ENCODE peak calls at places on chromosomes 3 and 15, in eight cellular contexts. One of them, this sample, is unnamed.

GRCh38 chr15:79970921-79971434 is at the start of gene BCL2A1:
- DNase-seq in MM.1S: no peak
- DNase-seq in GM12865: peak
- DNase-seq in brain microvascular endothelial cell: peak
- DNase-seq in GM23338: no peak
- DNase-seq in neural progenitor cell: no peak
- DNase-seq in psoas muscle: no peak
- DNase-seq in Calu3: no peak
- DNase-seq in this sample: no peak

GRCh38 chr15:82530606-82531379 is 9.5 kb downstream of the RPS17 start:
- DNase-seq in MM.1S: peak
- DNase-seq in GM12865: peak
- DNase-seq in brain microvascular endothelial cell: peak
- DNase-seq in GM23338: peak
- DNase-seq in neural progenitor cell: peak
- DNase-seq in psoas muscle: peak
- DNase-seq in Calu3: peak
- DNase-seq in this sample: peak

GRCh38 chr3:35413483-35413882 is 225.8 kb upstream of the ARPP21 start:
- DNase-seq in MM.1S: no peak
- DNase-seq in GM12865: no peak
- DNase-seq in brain microvascular endothelial cell: no peak
- DNase-seq in GM23338: no peak
- DNase-seq in neural progenitor cell: no peak
- DNase-seq in psoas muscle: no peak
- DNase-seq in Calu3: no peak
- DNase-seq in this sample: no peak

GRCh38 chr3:99248130-99248529 is 346.6 kb upstream of the DCBLD2 start:
- DNase-seq in MM.1S: no peak
- DNase-seq in GM12865: no peak
- DNase-seq in brain microvascular endothelial cell: no peak
- DNase-seq in GM23338: no peak
- DNase-seq in neural progenitor cell: no peak
- DNase-seq in psoas muscle: no peak
- DNase-seq in Calu3: no peak
- DNase-seq in this sample: no peak

GRCh38 chr3:69142090-69142489 is 19.7 kb upstream of the LMOD3 start:
- DNase-seq in MM.1S: no peak
- DNase-seq in GM12865: no peak
- DNase-seq in brain microvascular endothelial cell: peak
- DNase-seq in GM23338: no peak
- DNase-seq in neural progenitor cell: no peak
- DNase-seq in psoas muscle: no peak
- DNase-seq in Calu3: no peak
- DNase-seq in this sample: no peak

GRCh38 chr3:127008236-127008635 is 25.3 kb downstream of the PLXNA1 start:
- DNase-seq in MM.1S: no peak
- DNase-seq in GM12865: no peak
- DNase-seq in brain microvascular endothelial cell: no peak
- DNase-seq in GM23338: no peak
- DNase-seq in neural progenitor cell: no peak
- DNase-seq in psoas muscle: no peak
- DNase-seq in Calu3: no peak
- DNase-seq in this sample: no peak

GRCh38 chr3:187947927-187948682 is 202.8 kb upstream of the BCL6 start:
- DNase-seq in MM.1S: no peak
- DNase-seq in GM12865: no peak
- DNase-seq in brain microvascular endothelial cell: no peak
- DNase-seq in GM23338: no peak
- DNase-seq in neural progenitor cell: no peak
- DNase-seq in psoas muscle: no peak
- DNase-seq in Calu3: no peak
- DNase-seq in this sample: no peak

GRCh38 chr3:39907981-39908380 is 98.6 kb downstream of the MYRIP start:
- DNase-seq in MM.1S: no peak
- DNase-seq in GM12865: no peak
- DNase-seq in brain microvascular endothelial cell: no peak
- DNase-seq in GM23338: no peak
- DNase-seq in neural progenitor cell: no peak
- DNase-seq in psoas muscle: no peak
- DNase-seq in Calu3: peak
- DNase-seq in this sample: peak

GRCh38 chr15:39969871-39970270 is 36.0 kb downstream of the EIF2AK4 start:
- DNase-seq in MM.1S: no peak
- DNase-seq in GM12865: no peak
- DNase-seq in brain microvascular endothelial cell: peak
- DNase-seq in GM23338: no peak
- DNase-seq in neural progenitor cell: no peak
- DNase-seq in psoas muscle: peak
- DNase-seq in Calu3: peak
- DNase-seq in this sample: no peak

GRCh38 chr3:172630316-172630715 is 80.6 kb downstream of the NCEH1 start:
- DNase-seq in MM.1S: no peak
- DNase-seq in GM12865: no peak
- DNase-seq in brain microvascular endothelial cell: no peak
- DNase-seq in GM23338: no peak
- DNase-seq in neural progenitor cell: no peak
- DNase-seq in psoas muscle: no peak
- DNase-seq in Calu3: no peak
- DNase-seq in this sample: no peak

GRCh38 chr3:117995795-117996194 is 1038.9 kb downstream of the IGSF11 start:
- DNase-seq in MM.1S: no peak
- DNase-seq in GM12865: no peak
- DNase-seq in brain microvascular endothelial cell: no peak
- DNase-seq in GM23338: no peak
- DNase-seq in neural progenitor cell: no peak
- DNase-seq in psoas muscle: no peak
- DNase-seq in Calu3: no peak
- DNase-seq in this sample: no peak

GRCh38 chr15:38349251-38349650 is 96.6 kb downstream of the SPRED1 start:
- DNase-seq in MM.1S: no peak
- DNase-seq in GM12865: no peak
- DNase-seq in brain microvascular endothelial cell: peak
- DNase-seq in GM23338: no peak
- DNase-seq in neural progenitor cell: no peak
- DNase-seq in psoas muscle: no peak
- DNase-seq in Calu3: no peak
- DNase-seq in this sample: no peak

GRCh38 chr3:103786296-103786695 is 1351.5 kb downstream of the ZPLD1 start:
- DNase-seq in MM.1S: no peak
- DNase-seq in GM12865: no peak
- DNase-seq in brain microvascular endothelial cell: no peak
- DNase-seq in GM23338: no peak
- DNase-seq in neural progenitor cell: peak
- DNase-seq in psoas muscle: no peak
- DNase-seq in Calu3: no peak
- DNase-seq in this sample: peak

GRCh38 chr3:4396599-4396998 is 70.5 kb downstream of the SUMF1 start:
- DNase-seq in MM.1S: no peak
- DNase-seq in GM12865: no peak
- DNase-seq in brain microvascular endothelial cell: no peak
- DNase-seq in GM23338: no peak
- DNase-seq in neural progenitor cell: no peak
- DNase-seq in psoas muscle: no peak
- DNase-seq in Calu3: no peak
- DNase-seq in this sample: no peak

GRCh38 chr3:16523778-16524177 is 10.3 kb upstream of the RFTN1 start:
- DNase-seq in MM.1S: no peak
- DNase-seq in GM12865: no peak
- DNase-seq in brain microvascular endothelial cell: peak
- DNase-seq in GM23338: no peak
- DNase-seq in neural progenitor cell: no peak
- DNase-seq in psoas muscle: no peak
- DNase-seq in Calu3: no peak
- DNase-seq in this sample: no peak

GRCh38 chr3:139676634-139677197 is 1.1 kb downstream of the NMNAT3 start:
- DNase-seq in MM.1S: no peak
- DNase-seq in GM12865: no peak
- DNase-seq in brain microvascular endothelial cell: no peak
- DNase-seq in GM23338: no peak
- DNase-seq in neural progenitor cell: no peak
- DNase-seq in psoas muscle: no peak
- DNase-seq in Calu3: no peak
- DNase-seq in this sample: no peak

GRCh38 chr3:38826001-38826400 is 10.0 kb upstream of the SCN10A start:
- DNase-seq in MM.1S: no peak
- DNase-seq in GM12865: no peak
- DNase-seq in brain microvascular endothelial cell: no peak
- DNase-seq in GM23338: no peak
- DNase-seq in neural progenitor cell: no peak
- DNase-seq in psoas muscle: no peak
- DNase-seq in Calu3: no peak
- DNase-seq in this sample: no peak

GRCh38 chr3:71681224-71681668 is 44.0 kb downstream of the EIF4E3 start:
- DNase-seq in MM.1S: no peak
- DNase-seq in GM12865: peak
- DNase-seq in brain microvascular endothelial cell: peak
- DNase-seq in GM23338: peak
- DNase-seq in neural progenitor cell: peak
- DNase-seq in psoas muscle: peak
- DNase-seq in Calu3: no peak
- DNase-seq in this sample: peak

GRCh38 chr3:108887137-108887536 is 64.6 kb downstream of the TRAT1 start:
- DNase-seq in MM.1S: no peak
- DNase-seq in GM12865: no peak
- DNase-seq in brain microvascular endothelial cell: no peak
- DNase-seq in GM23338: no peak
- DNase-seq in neural progenitor cell: no peak
- DNase-seq in psoas muscle: no peak
- DNase-seq in Calu3: no peak
- DNase-seq in this sample: no peak

GRCh38 chr15:38547255-38547997 is 17.2 kb downstream of the RASGRP1 start:
- DNase-seq in MM.1S: no peak
- DNase-seq in GM12865: no peak
- DNase-seq in brain microvascular endothelial cell: peak
- DNase-seq in GM23338: no peak
- DNase-seq in neural progenitor cell: no peak
- DNase-seq in psoas muscle: no peak
- DNase-seq in Calu3: no peak
- DNase-seq in this sample: no peak

GRCh38 chr15:77031376-77032050 is 36.6 kb downstream of the PSTPIP1 start:
- DNase-seq in MM.1S: peak
- DNase-seq in GM12865: peak
- DNase-seq in brain microvascular endothelial cell: no peak
- DNase-seq in GM23338: no peak
- DNase-seq in neural progenitor cell: no peak
- DNase-seq in psoas muscle: no peak
- DNase-seq in Calu3: peak
- DNase-seq in this sample: no peak

GRCh38 chr3:154040283-154040682 is 80.9 kb upstream of the ARHGEF26 start:
- DNase-seq in MM.1S: peak
- DNase-seq in GM12865: peak
- DNase-seq in brain microvascular endothelial cell: peak
- DNase-seq in GM23338: no peak
- DNase-seq in neural progenitor cell: no peak
- DNase-seq in psoas muscle: no peak
- DNase-seq in Calu3: peak
- DNase-seq in this sample: no peak

GRCh38 chr15:48391950-48392349 is 60.7 kb downstream of the DUT start:
- DNase-seq in MM.1S: no peak
- DNase-seq in GM12865: no peak
- DNase-seq in brain microvascular endothelial cell: no peak
- DNase-seq in GM23338: no peak
- DNase-seq in neural progenitor cell: no peak
- DNase-seq in psoas muscle: no peak
- DNase-seq in Calu3: no peak
- DNase-seq in this sample: no peak

GRCh38 chr3:193086688-193087087 is 154.3 kb upstream of the PLAAT1 start:
- DNase-seq in MM.1S: no peak
- DNase-seq in GM12865: no peak
- DNase-seq in brain microvascular endothelial cell: no peak
- DNase-seq in GM23338: no peak
- DNase-seq in neural progenitor cell: no peak
- DNase-seq in psoas muscle: no peak
- DNase-seq in Calu3: peak
- DNase-seq in this sample: no peak

GRCh38 chr15:29107291-29107890 is 162.2 kb downstream of the NSMCE3 start:
- DNase-seq in MM.1S: no peak
- DNase-seq in GM12865: no peak
- DNase-seq in brain microvascular endothelial cell: no peak
- DNase-seq in GM23338: no peak
- DNase-seq in neural progenitor cell: no peak
- DNase-seq in psoas muscle: no peak
- DNase-seq in Calu3: no peak
- DNase-seq in this sample: no peak

DNA sequence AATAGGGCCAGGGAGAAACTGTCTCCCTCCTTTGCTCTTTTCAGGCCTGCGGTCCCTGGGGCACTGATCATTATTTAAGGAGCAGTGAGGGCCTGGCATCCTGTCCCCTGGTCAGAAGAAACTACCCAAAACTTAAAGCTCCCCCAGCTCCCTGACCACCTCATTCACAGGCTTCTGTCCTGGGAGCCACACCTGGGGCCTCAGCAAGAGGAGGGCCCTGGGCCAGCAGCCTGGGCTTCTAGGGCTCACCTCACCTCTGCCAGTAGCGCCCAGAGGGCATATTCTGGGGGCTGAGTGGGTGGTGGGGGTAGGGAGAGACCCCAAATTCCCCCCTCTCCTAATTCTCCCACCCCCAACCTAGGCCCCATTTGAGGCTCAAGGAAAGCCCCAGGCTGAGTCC is 4.7 kb upstream of the GRM2 start:
- DNase-seq in MM.1S: no peak
- DNase-seq in GM12865: no peak
- DNase-seq in brain microvascular endothelial cell: no peak
- DNase-seq in GM23338: no peak
- DNase-seq in neural progenitor cell: no peak
- DNase-seq in psoas muscle: no peak
- DNase-seq in Calu3: no peak
- DNase-seq in this sample: no peak
- TF ChIP-seq CTCF in MM.1S: no peak
- TF ChIP-seq CTCF in GM12865: no peak
- TF ChIP-seq CTCF in brain microvascular endothelial cell: no peak
- TF ChIP-seq CTCF in GM23338: no peak
- TF ChIP-seq CTCF in neural progenitor cell: no peak
- TF ChIP-seq CTCF in psoas muscle: no peak
- TF ChIP-seq CTCF in Calu3: no peak
- TF ChIP-seq CTCF in this sample: no peak

GRCh38 chr3:123667784-123668183 is 82.9 kb upstream of the HACD2 start:
- DNase-seq in MM.1S: no peak
- DNase-seq in GM12865: no peak
- DNase-seq in brain microvascular endothelial cell: no peak
- DNase-seq in GM23338: no peak
- DNase-seq in neural progenitor cell: no peak
- DNase-seq in psoas muscle: no peak
- DNase-seq in Calu3: no peak
- DNase-seq in this sample: no peak
- TF ChIP-seq CTCF in MM.1S: no peak
- TF ChIP-seq CTCF in GM12865: no peak
- TF ChIP-seq CTCF in brain microvascular endothelial cell: no peak
- TF ChIP-seq CTCF in GM23338: no peak
- TF ChIP-seq CTCF in neural progenitor cell: no peak
- TF ChIP-seq CTCF in psoas muscle: no peak
- TF ChIP-seq CTCF in Calu3: no peak
- TF ChIP-seq CTCF in this sample: no peak

GRCh38 chr3:171183042-171183441 is 156.5 kb upstream of the SLC2A2 start:
- DNase-seq in MM.1S: no peak
- DNase-seq in GM12865: no peak
- DNase-seq in brain microvascular endothelial cell: no peak
- DNase-seq in GM23338: no peak
- DNase-seq in neural progenitor cell: no peak
- DNase-seq in psoas muscle: no peak
- DNase-seq in Calu3: peak
- DNase-seq in this sample: no peak
- TF ChIP-seq CTCF in MM.1S: no peak
- TF ChIP-seq CTCF in GM12865: no peak
- TF ChIP-seq CTCF in brain microvascular endothelial cell: peak
- TF ChIP-seq CTCF in GM23338: no peak
- TF ChIP-seq CTCF in neural progenitor cell: peak
- TF ChIP-seq CTCF in psoas muscle: no peak
- TF ChIP-seq CTCF in Calu3: peak
- TF ChIP-seq CTCF in this sample: no peak

GRCh38 chr15:60737217-60737616 is 258.3 kb upstream of the ICE2 start:
- DNase-seq in MM.1S: no peak
- DNase-seq in GM12865: no peak
- DNase-seq in brain microvascular endothelial cell: no peak
- DNase-seq in GM23338: peak
- DNase-seq in neural progenitor cell: no peak
- DNase-seq in psoas muscle: no peak
- DNase-seq in Calu3: no peak
- DNase-seq in this sample: no peak
- TF ChIP-seq CTCF in MM.1S: no peak
- TF ChIP-seq CTCF in GM12865: peak
- TF ChIP-seq CTCF in brain microvascular endothelial cell: no peak
- TF ChIP-seq CTCF in GM23338: peak
- TF ChIP-seq CTCF in neural progenitor cell: peak
- TF ChIP-seq CTCF in psoas muscle: no peak
- TF ChIP-seq CTCF in Calu3: no peak
- TF ChIP-seq CTCF in this sample: no peak